ENCODE peak calls at places on chromosome X, in seven cellular contexts. Q is lower leg skin; N is CD8-positive, alpha-beta T cell; W is psoas muscle; M is uterus; H is A549; O is Peyer's patch. E is an unnamed sample.

GRCh38 chrX:68842781-68843581 is 14.2 kb downstream of the EFNB1 start:
- DNase-seq in Q (no peak), H (no peak), O (no peak), M (no peak), W (no peak), N (no peak), E (peak)

GRCh38 chrX:19785647-19786046 is 101.8 kb downstream of the SH3KBP1 start:
- DNase-seq in H (no peak), M (no peak), W (no peak), O (no peak), N (no peak), Q (no peak), E (no peak)

GRCh38 chrX:65451663-65452062 is 82.9 kb downstream of the LAS1L start:
- DNase-seq in M (no peak), O (no peak), N (no peak), H (peak), Q (no peak), W (no peak), E (no peak)

GRCh38 chrX:119647552-119648420 is 41.6 kb upstream of the NKRF start:
- DNase-seq in M (no peak), O (peak), W (no peak), Q (no peak), H (no peak), N (peak), E (no peak)

GRCh38 chrX:45771560-45772340 is 571.1 kb upstream of the DIPK2B start:
- DNase-seq in W (no peak), N (peak), O (peak), M (no peak), H (peak), Q (no peak), E (peak)

GRCh38 chrX:132956421-132957210 is 1.8 kb downstream of the HS6ST2 start:
- DNase-seq in Q (no peak), O (no peak), H (peak), M (peak), W (peak), N (no peak), E (peak)

GRCh38 chrX:67892391-67892790 is 348.6 kb downstream of the AR start:
- DNase-seq in W (no peak), Q (no peak), H (no peak), N (no peak), M (no peak), O (no peak), E (no peak)

GRCh38 chrX:151970661-151971060 is 3.8 kb downstream of the GABRE start:
- DNase-seq in H (peak), N (no peak), M (peak), O (peak), Q (peak), W (peak), E (peak)

GRCh38 chrX:4570141-4570540 is 856.7 kb upstream of the PRKX start:
- DNase-seq in Q (no peak), N (no peak), H (no peak), O (no peak), W (no peak), M (no peak), E (no peak)

GRCh38 chrX:7546551-7547080 is 296.4 kb upstream of the VCX start:
- DNase-seq in M (no peak), O (no peak), W (no peak), H (no peak), N (no peak), Q (no peak), E (no peak)

GRCh38 chrX:107470971-107471370 is 21.5 kb downstream of the FRMPD3 start:
- DNase-seq in Q (peak), O (no peak), M (no peak), W (no peak), H (no peak), N (no peak), E (no peak)

GRCh38 chrX:97763391-97763790 is 879.7 kb downstream of the RPA4 start:
- DNase-seq in Q (no peak), W (no peak), H (no peak), N (no peak), M (no peak), O (no peak), E (no peak)

GRCh38 chrX:120144178-120144844 is 14.1 kb upstream of the RHOXF2 start:
- DNase-seq in H (no peak), Q (no peak), M (no peak), W (no peak), N (no peak), O (no peak), E (no peak)

GRCh38 chrX:106933538-106933961 is 13.3 kb downstream of the CLDN2 start:
- DNase-seq in Q (no peak), H (peak), M (no peak), O (peak), W (no peak), N (no peak), E (no peak)

GRCh38 chrX:3811331-3812311 is 98.2 kb upstream of the PRKX start:
- DNase-seq in H (peak), N (peak), O (peak), W (no peak), Q (no peak), M (peak), E (no peak)

GRCh38 chrX:46929439-46930018 is 17.3 kb downstream of the JADE3 start:
- DNase-seq in H (peak), M (no peak), W (no peak), O (no peak), Q (no peak), N (no peak), E (no peak)

GRCh38 chrX:153665726-153666306 is 7.8 kb downstream of the PNCK start:
- DNase-seq in W (no peak), N (no peak), M (no peak), H (no peak), O (peak), Q (peak), E (no peak)

GRCh38 chrX:39814391-39814790 is 283.4 kb downstream of the BCOR start:
- DNase-seq in Q (no peak), W (no peak), N (peak), H (peak), M (no peak), O (peak), E (no peak)

GRCh38 chrX:133850414-133850813 is 135.0 kb downstream of the GPC3 start:
- DNase-seq in N (no peak), O (no peak), H (no peak), W (no peak), M (no peak), Q (no peak), E (no peak)

GRCh38 chrX:9662148-9662547 is 103.5 kb downstream of the GPR143 start:
- DNase-seq in W (no peak), Q (no peak), M (no peak), H (no peak), O (no peak), N (no peak), E (no peak)

GRCh38 chrX:153924149-153924861 is 1.8 kb downstream of the ARHGAP4 start:
- DNase-seq in N (no peak), M (peak), Q (no peak), H (peak), O (peak), W (no peak), E (peak)

GRCh38 chrX:13855689-13856425 is 39.0 kb upstream of the GPM6B start:
- DNase-seq in H (no peak), O (no peak), Q (no peak), W (no peak), M (no peak), N (no peak), E (no peak)

GRCh38 chrX:96424007-96424406 is 260.6 kb upstream of the DIAPH2 start:
- DNase-seq in M (no peak), N (no peak), O (no peak), Q (no peak), W (no peak), H (no peak), E (no peak)

GRCh38 chrX:37578045-37578444 is 6.6 kb downstream of the LANCL3 start:
- DNase-seq in W (no peak), O (no peak), H (no peak), M (no peak), N (no peak), Q (no peak), E (no peak)

GRCh38 chrX:112677167-112677566 is 2.6 kb downstream of the LHFPL1 start:
- DNase-seq in Q (no peak), W (no peak), M (no peak), N (no peak), H (no peak), O (no peak), E (no peak)

GRCh38 chrX:63713510-63713909 is 71.5 kb downstream of the ARHGEF9 start:
- DNase-seq in H (no peak), M (no peak), N (no peak), O (no peak), Q (no peak), W (no peak), E (no peak)

GRCh38 chrX:153766098-153766817 is 2.2 kb downstream of the PLXNB3 start:
- DNase-seq in O (no peak), Q (no peak), H (peak), W (peak), M (peak), N (peak), E (peak)

GRCh38 chrX:46754450-46755075 is 4.4 kb downstream of the SLC9A7 start:
- DNase-seq in M (no peak), O (no peak), Q (no peak), H (no peak), N (no peak), W (no peak), E (no peak)

GRCh38 chrX:155880586-155881157 is 473 bp upstream of the VAMP7 start:
- DNase-seq in H (no peak), Q (no peak), M (no peak), W (no peak), N (no peak), O (no peak), E (no peak)

GRCh38 chrX:53695901-53696300 is 9.4 kb upstream of the HUWE1 start:
- DNase-seq in Q (no peak), N (no peak), W (no peak), M (no peak), O (no peak), H (no peak), E (no peak)

GRCh38 chrX:120269379-120270035 is 18.9 kb downstream of the ZBTB33 start:
- DNase-seq in N (no peak), O (no peak), M (no peak), Q (no peak), W (no peak), H (no peak), E (no peak)

GRCh38 chrX:87895421-87895820 is 377.8 kb downstream of the KLHL4 start:
- DNase-seq in W (no peak), Q (no peak), O (no peak), N (no peak), H (no peak), M (no peak), E (no peak)

GRCh38 chrX:19613645-19614323 is 98.5 kb upstream of the MAP3K15 start:
- DNase-seq in Q (no peak), W (peak), H (no peak), O (no peak), M (no peak), N (no peak), E (peak)

GRCh38 chrX:7996414-7996813 is 69.2 kb upstream of the PNPLA4 start:
- DNase-seq in Q (no peak), H (peak), O (peak), W (no peak), N (no peak), M (no peak), E (peak)

GRCh38 chrX:131081772-131082755 is 23.9 kb downstream of the ARHGAP36 start:
- DNase-seq in O (no peak), M (no peak), W (no peak), N (no peak), Q (no peak), H (no peak), E (no peak)

GRCh38 chrX:69109706-69110635 is 55.3 kb downstream of the PJA1 start:
- DNase-seq in H (peak), W (no peak), Q (no peak), O (no peak), M (peak), N (no peak), E (no peak)

GRCh38 chrX:46630141-46630540 is 56.6 kb downstream of the CHST7 start:
- DNase-seq in H (no peak), M (no peak), N (no peak), W (no peak), O (no peak), Q (no peak), E (no peak)

GRCh38 chrX:33128048-33128805 is 83.1 kb downstream of the DMD start:
- DNase-seq in M (no peak), O (no peak), W (no peak), H (no peak), N (no peak), Q (no peak), E (no peak)

GRCh38 chrX:1750267-1750666 is 135.4 kb downstream of the ASMT start:
- DNase-seq in H (no peak), N (no peak), W (no peak), O (no peak), M (no peak), Q (no peak), E (no peak)

GRCh38 chrX:1749499-1749898 is 134.6 kb downstream of the ASMT start:
- DNase-seq in Q (no peak), H (no peak), N (no peak), M (no peak), W (no peak), O (no peak), E (no peak)

GRCh38 chrX:1754077-1754476 is 139.2 kb downstream of the ASMT start:
- DNase-seq in N (no peak), M (no peak), O (no peak), H (no peak), W (no peak), Q (no peak), E (no peak)

GRCh38 chrX:1748408-1748807 is 133.5 kb downstream of the ASMT start:
- DNase-seq in M (no peak), N (no peak), H (no peak), O (no peak), Q (no peak), W (no peak), E (no peak)

DNA sequence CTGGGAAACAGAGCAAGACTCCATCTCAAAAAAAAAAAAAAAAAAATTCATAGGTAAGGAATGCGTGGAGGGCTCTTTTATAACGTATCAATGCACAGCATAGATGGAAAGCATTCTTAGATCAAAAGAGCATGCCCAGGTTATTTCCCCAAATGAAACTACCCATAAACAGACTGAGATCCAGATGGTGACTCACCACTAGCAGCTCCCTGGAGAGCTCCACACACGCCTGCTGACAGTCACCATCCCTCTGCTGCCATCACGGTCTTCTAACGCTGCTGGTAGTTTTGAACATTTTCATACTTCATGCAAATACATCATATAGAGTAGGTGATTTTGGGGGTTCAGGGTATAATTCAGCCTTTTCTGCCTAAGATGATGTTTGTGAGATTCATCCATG is 136.9 kb downstream of the ASMT start:
- DNase-seq in M (no peak), N (no peak), Q (no peak), H (no peak), O (no peak), W (no peak), E (no peak)
- H3K4me3 ChIP-seq in M (no peak), N (no peak), Q (no peak), H (no peak), O (no peak), W (no peak), E (no peak)

DNA sequence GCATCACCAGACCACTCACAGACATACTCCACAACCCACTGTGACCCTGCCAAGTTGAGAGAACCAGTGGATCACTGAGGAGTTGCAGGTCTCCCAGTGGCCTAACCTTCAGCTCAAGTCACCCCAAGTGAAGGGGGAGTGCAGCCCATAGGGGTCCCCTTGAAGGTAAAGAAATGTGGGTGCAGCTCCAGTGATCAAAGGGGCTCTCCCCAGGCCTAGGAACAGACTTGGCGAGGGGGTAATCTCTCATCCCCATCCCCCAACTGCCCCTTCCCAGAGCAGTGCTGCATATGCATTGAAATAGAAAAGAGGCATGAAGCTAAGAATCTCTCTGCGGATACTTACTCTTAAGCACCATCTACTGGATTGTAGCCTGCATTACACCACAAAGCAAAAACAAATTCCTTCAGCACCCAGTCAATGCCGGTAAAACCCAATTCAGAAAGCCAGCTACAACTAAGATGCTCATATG is 27.0 kb downstream of the MAGEE1 start:
- DNase-seq in Q (peak), W (no peak), H (peak), N (no peak), M (no peak), O (no peak), E (no peak)
- H3K4me3 ChIP-seq in Q (no peak), W (no peak), H (no peak), N (no peak), M (no peak), O (no peak), E (no peak)

DNA sequence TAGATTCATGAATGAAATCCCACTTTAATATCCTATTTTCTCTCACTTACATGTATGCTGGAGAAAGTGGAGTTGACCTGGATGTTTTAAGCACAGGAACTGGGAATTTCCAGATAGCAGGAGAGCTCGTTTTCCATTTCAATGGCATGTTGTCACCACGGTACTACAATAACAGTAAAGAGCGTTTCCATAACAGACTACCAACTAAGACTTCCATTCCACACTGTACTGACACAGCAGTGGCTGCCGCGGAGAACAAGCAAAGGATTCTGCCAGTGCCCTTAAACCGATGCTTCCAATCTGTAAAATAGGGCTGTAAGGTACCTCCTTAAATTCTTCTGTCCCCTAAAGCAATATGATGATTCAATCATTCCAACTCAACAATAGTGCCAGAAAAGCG is 143.9 kb downstream of the KLHL13 start:
- DNase-seq in Q (no peak), W (no peak), N (no peak), O (no peak), M (no peak), H (no peak), E (no peak)
- H3K4me3 ChIP-seq in Q (no peak), W (no peak), N (no peak), O (no peak), M (no peak), H (no peak), E (no peak)

DNA sequence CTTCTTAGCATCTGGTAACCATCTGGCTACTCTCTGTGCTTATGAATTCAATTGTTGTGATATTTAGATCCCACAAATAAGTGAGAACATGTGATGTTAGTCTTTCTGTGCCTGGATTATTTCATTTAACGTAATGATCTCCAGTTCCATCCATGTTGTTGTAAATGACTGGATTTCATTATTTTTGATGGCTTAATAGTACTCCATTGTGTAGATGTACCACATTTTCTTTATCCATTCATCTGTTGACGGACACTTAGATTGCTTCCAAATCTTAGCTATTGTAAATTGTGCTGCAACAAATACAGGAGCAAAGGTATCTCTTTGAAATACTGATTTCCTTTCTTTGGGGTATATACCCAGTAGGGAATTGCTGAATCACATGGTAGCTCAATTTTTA is 30.0 kb upstream of the TMEM47 start:
- DNase-seq in N (no peak), W (no peak), O (no peak), H (no peak), Q (no peak), M (no peak), E (no peak)
- H3K4me3 ChIP-seq in N (no peak), W (no peak), O (no peak), H (no peak), Q (no peak), M (no peak), E (no peak)

DNA sequence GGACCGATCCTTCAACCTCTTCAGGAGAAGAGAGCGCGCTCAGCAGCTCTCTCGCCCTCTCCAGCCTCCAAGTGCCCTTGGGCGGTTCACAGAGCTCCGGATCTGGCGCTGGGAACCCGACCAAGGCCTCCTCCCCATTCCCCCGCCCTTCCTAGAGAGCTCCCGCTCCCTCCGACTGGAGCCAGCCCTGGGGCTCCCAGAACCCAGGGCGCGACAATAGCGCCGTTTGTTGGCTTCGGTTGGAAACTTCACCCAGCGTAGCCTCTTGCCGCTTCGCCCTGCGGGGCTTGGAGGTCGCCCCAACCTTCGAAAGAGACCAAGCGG is 3.1 kb upstream of the SOX3 start:
- DNase-seq in O (no peak), W (no peak), Q (no peak), H (no peak), N (no peak), M (no peak), E (no peak)
- H3K4me3 ChIP-seq in O (no peak), W (no peak), Q (no peak), H (no peak), N (no peak), M (no peak), E (no peak)

DNA sequence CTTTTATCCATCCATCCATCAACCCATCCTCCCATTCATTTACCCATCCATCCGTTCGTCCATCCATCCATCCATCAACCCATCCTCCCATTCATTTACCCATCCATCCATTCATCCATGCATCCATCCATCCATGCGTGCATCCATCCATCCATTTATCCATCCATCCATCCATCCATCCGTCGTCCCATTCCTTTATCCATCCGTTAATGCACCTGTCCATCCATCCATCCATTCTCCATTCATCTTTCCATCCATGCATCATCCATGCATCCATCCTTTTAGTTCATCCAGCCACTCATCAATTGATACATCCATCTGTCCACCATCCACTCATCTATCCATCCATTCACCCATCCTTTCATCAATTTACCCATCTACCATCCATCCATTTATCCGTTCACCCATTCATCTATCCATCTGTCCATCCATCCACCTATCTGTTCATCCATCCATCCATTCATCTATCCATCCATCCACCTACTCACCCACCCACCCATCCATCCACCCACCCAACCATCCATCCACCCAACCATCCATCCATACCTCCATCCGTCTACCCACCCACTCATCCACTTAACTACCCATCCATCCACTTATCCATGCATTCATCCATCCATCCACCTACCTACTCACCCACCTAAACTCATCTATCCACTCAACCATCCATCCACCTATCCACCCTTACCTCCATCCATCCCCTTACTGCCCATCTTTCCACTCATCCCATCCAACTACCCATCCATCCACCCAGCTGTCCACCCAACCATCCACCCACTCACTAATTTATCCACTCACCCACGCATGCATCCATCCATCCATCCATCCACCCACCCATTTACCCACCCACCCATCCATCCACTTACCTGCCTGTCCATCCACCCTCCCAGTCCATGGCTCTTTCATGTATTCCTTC is 9.6 kb downstream of the CD99 start:
- DNase-seq in W (no peak), Q (no peak), O (no peak), M (no peak), H (no peak), N (no peak), E (no peak)
- H3K4me3 ChIP-seq in W (no peak), Q (no peak), O (no peak), M (no peak), H (no peak), N (no peak), E (no peak)